ENCODE peak calls at places on chromosomes 6 and 20, in four cellular contexts. F is HFF-Myc, N is WTC11, T is BE2C. L is an unnamed sample.

GRCh38 chr20:1383621-1384404 is 9.0 kb downstream of the FKBP1A start:
- DNase-seq in N (no peak), T (no peak), F (no peak), L (no peak)

GRCh38 chr6:162092816-162093502 is 634.6 kb downstream of the PRKN start:
- DNase-seq in N (no peak), T (no peak), F (no peak), L (no peak)

GRCh38 chr6:80388515-80388914 is 282.0 kb downstream of the BCKDHB start:
- DNase-seq in T (no peak), N (no peak), F (no peak), L (no peak)

GRCh38 chr6:82259389-82259788 is 11.8 kb upstream of the IBTK start:
- DNase-seq in N (no peak), T (no peak), F (no peak), L (no peak)

GRCh38 chr6:166769648-166770047 is 142.6 kb upstream of the RPS6KA2 start:
- DNase-seq in T (no peak), F (no peak), N (no peak), L (peak)

GRCh38 chr20:62212309-62212708 is 7.8 kb downstream of the HRH3 start:
- DNase-seq in T (no peak), F (no peak), N (no peak), L (no peak)

GRCh38 chr20:2751868-2752630 is 48.4 kb downstream of the CPXM1 start:
- DNase-seq in T (no peak), F (no peak), N (no peak), L (no peak)

GRCh38 chr6:54299542-54300269 is 8.5 kb upstream of the TINAG start:
- DNase-seq in T (no peak), F (no peak), N (no peak), L (no peak)

GRCh38 chr6:33707771-33708170 is 3.7 kb downstream of the UQCC2 start:
- DNase-seq in N (no peak), F (no peak), T (no peak), L (no peak)

GRCh38 chr20:23918896-23919295 is 39.3 kb upstream of the CST5 start:
- DNase-seq in T (no peak), F (no peak), N (no peak), L (no peak)

GRCh38 chr20:62768815-62769287 is 27.4 kb upstream of the MRGBP start:
- DNase-seq in T (no peak), N (no peak), F (no peak), L (no peak)

GRCh38 chr6:447381-448165 is 56.0 kb downstream of the IRF4 start:
- DNase-seq in F (no peak), T (no peak), N (no peak), L (no peak)

GRCh38 chr20:1062334-1063015 is 55.9 kb upstream of the PSMF1 start:
- DNase-seq in N (no peak), F (no peak), T (no peak), L (no peak)

GRCh38 chr6:169955796-169956493 is 204.5 kb downstream of the ERMARD start:
- DNase-seq in F (no peak), T (no peak), N (no peak), L (no peak)

GRCh38 chr6:9404351-9405146 is 969.2 kb upstream of the SLC35B3 start:
- DNase-seq in N (no peak), F (peak), T (no peak), L (no peak)

GRCh38 chr6:73309784-73310502 is 44.1 kb downstream of the DPPA5 start:
- DNase-seq in F (no peak), N (peak), T (peak), L (peak)

GRCh38 chr6:35370124-35370741 is 27.9 kb downstream of the PPARD start:
- DNase-seq in T (peak), N (no peak), F (peak), L (no peak)

GRCh38 chr6:12354499-12354898 is 64.3 kb downstream of the EDN1 start:
- DNase-seq in N (no peak), F (no peak), T (no peak), L (no peak)

GRCh38 chr6:23021487-23021886 is 452.1 kb downstream of the HDGFL1 start:
- DNase-seq in N (no peak), F (no peak), T (no peak), L (no peak)

GRCh38 chr6:14883921-14884320 is 361.9 kb upstream of the JARID2 start:
- DNase-seq in F (peak), N (no peak), T (no peak), L (no peak)

GRCh38 chr20:19886666-19887288 is 128.7 kb downstream of the RIN2 start:
- DNase-seq in F (no peak), N (no peak), T (no peak), L (no peak)

GRCh38 chr6:158459726-158460125 is 100.2 kb upstream of the TMEM181 start:
- DNase-seq in T (no peak), F (no peak), N (no peak), L (no peak)

GRCh38 chr6:53543341-53544010 is 1.4 kb downstream of the GCLC start:
- DNase-seq in T (no peak), F (no peak), N (no peak), L (no peak)

GRCh38 chr6:37048851-37049734 is 43.6 kb downstream of the FGD2 start:
- DNase-seq in N (no peak), F (peak), T (no peak), L (no peak)

GRCh38 chr20:60792941-60793340 is 459.1 kb upstream of the CDH4 start:
- DNase-seq in F (no peak), T (no peak), N (no peak), L (no peak)

GRCh38 chr20:38298768-38299288 is 5.1 kb upstream of the BPI start:
- DNase-seq in T (no peak), F (no peak), N (no peak), L (no peak)

GRCh38 chr20:2167122-2167521 is 65.5 kb downstream of the STK35 start:
- DNase-seq in T (no peak), N (no peak), F (no peak), L (no peak)

DNA sequence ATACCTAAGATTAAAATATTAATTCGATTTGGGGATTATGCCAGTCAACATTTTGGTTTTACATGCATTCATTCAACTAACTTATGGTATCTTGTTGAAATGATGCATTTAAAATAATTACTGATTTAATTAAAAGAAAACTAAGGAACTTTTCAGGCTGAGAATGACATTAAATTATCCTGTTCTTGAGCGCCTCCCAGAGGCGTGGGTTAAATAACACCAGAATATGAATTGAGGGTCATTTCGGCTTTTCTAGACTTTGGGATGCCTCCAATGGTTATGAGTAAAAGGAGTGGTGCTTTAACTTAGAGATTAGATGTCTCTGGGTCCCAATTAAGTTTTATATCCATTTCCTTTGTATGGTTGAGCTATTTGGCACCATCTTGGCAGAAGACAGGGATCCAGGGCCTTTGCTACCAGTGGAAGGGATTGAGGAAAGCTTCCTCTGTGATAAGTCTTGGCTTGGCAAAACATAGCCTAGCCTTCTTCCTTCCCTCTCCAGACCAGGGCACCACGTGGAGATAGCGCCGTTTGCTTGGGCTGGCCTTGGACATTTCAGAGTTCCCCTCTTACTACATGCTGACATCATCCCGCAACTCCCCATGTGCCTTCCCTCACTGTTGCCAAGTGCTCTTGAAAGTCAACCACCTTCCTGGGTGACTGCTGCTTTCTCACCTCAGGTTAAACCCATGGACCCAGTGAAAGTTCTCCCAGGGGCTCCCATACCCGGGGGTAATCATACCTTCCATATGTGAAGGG is 28.7 kb downstream of the GNAS start:
- DNase-seq in F (no peak), N (no peak), T (no peak), L (no peak)
- TF ChIP-seq CTCF in F (peak), N (no peak), T (peak), L (peak)

DNA sequence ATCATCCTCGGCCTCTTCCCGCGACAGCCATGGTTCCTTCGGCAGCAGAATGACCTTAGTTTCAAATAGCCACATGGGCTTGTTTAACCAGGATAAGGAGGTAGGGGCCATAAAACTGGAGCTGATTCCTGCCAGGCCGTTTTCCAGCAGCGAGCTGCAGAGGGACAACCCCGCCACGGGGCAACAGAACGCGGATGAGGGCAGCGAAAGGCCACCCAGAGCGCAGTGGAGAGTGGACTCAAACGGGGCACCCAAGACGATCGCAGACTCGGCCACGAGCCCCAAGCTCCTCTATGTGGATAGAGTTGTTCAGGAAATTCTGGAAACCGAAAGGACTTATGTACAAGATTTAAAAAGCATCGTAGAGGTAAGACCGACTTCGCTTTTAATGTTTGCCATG is 131.8 kb upstream of the MTHFD1L start:
- DNase-seq in F (no peak), N (no peak), T (no peak), L (no peak)
- TF ChIP-seq CTCF in F (no peak), N (no peak), T (no peak), L (no peak)

GRCh38 chr6:43575772-43576551 is at the start of the genes POLH and XPO5:
- DNase-seq in F (peak), T (peak), N (peak), L (peak)
- TF ChIP-seq CTCF in F (no peak), T (peak), N (no peak), L (no peak)

DNA sequence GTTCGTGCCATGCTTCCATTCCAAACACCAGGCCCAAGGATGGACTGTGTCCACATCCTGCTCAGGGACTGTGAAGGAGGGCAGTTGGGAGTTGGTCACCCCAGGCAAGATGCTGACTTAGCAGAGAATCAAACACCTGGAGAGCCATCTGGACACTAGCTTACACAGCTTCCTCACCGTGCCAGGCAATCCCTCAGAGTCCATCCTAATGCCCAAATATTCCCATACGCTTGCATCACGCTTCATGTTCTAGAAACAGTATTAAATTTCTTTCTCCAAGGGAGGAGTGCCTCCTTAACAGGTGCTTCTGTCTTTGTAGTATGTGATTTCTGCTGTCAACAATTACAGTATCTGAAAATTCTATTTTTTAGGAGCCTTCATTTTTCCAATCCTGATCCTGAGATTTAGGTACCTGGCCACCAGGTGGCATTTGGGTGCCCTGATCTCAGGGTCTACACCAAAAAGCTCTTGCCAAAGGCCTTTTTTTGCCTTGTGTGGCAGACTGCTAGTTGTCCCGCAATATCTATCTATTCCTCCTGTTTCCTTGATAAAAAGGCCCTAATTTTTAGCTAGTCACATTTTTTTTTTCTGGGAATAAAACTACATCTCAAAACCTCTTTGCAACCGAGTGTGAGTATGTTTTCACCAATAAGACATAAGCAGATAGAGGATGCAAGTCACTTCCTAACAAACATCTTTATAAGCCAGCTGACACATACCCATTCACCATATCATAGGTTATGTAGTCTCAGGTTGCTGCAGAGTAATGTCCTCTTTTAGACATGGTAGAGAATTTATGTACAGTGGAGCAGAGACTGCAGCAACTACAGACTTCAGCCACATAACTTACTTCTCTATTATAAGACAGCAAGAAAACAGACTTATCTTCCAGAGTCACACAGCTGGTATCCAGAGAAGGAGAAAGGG is 85.0 kb downstream of the PREP start:
- DNase-seq in N (peak), T (no peak), F (no peak), L (peak)
- TF ChIP-seq CTCF in N (no peak), T (peak), F (peak), L (peak)

GRCh38 chr20:40706977-40707582 is 18.0 kb upstream of the MAFB start:
- DNase-seq in N (peak), T (no peak), F (no peak), L (no peak)
- TF ChIP-seq CTCF in N (no peak), T (peak), F (no peak), L (peak)

DNA sequence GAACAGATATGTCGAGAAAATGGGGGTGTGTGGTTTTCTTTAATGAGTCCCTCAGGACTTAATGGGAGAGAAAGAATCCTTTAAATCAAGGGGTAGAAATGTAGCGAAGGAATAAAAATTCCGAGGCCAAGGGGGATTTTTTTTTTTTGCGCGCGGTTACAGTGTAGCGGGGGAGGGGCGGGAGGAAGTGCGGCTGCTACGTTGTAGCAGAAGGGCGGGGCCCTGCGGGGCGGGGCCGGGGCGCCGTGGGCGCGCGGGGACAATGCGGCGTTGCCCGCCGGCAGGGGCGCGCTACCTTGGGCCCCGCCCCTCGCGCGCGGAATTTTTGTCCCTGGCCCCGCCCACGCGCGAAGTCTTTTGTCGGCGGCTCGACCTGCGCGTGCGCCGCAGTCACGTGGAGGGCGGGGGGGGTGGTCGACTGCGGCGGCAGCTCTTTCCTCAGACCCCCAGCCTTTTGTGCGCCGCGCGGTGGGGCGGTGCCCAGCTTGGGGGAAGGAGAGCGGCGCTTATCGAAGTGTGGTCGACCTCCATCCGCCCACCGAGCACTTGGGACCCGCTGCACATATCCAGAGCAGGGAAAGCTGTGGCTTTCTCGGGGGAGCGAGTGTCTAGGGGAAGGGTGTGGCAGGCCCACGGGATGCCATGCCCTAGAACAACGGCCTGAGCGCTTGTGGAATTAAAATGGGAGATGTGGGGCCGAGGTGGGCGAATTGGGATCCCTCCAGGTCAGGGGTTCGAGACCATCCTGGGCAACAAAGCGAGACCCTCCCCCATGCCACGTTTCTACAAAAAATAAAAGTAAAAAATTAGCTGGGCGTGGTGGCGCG is 1.3 kb downstream of the TUBB start:
- DNase-seq in T (peak), N (peak), F (no peak), L (peak)
- TF ChIP-seq CTCF in T (peak), N (peak), F (peak), L (peak)

DNA sequence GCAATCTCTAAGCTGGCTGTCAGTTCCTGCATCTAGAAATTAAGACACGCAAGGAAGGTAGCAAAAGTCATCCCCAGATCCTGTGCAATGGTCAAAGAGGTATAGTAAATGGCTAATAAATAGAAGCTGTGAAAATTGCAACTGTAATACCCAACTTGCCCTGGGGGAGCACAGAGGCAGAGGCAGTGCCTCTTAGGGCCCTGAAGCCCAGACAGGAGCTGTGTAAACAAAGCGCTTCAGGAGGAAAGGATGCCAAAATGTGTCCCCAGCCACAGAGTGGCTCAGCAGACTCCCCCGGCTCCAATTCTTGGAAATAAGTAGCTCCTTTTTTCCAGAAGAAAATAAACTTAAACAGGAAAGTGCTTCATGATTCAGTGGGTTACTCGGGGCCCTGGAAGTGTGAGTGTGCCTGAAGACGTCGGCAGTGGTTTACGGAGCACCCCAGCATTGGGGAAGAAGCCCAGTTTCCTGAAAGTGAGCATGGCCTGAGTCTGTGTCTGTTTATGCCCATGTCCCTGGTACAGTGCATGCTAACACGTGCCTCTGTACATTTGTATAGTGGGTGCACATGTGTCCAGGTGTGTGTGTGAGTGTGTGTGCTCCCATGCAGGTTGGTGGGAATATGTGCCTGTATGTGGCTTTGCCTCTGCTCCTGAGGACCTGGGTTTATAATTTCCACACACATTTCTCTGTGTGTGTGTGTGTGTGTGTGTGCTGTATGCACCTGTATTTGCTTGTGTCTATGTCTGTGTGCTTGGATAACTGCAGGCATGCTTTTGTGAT is 246.7 kb downstream of the MAFB start:
- DNase-seq in T (no peak), N (peak), F (no peak), L (no peak)
- TF ChIP-seq CTCF in T (no peak), N (peak), F (no peak), L (peak)

L was measured in endothelial cell.